ENCODE peak calls at places on chromosomes 5 and 9, in eight cellular contexts. Y is fibroblast of mammary gland; H is NCI-H345; C is lower lobe of right lung; J is esophagus squamous epithelium; S is brain microvascular endothelial cell; E is stimulated activated CD8-positive, alpha-beta memory T cell treated with anti-CD3 and anti-CD28 coated beads, Interleukin-15, amount 100 ng/mL, for 24 hours; G is activated CD4-positive, alpha-beta T cell treated with anti-CD3 and anti-CD28 coated beads, Interleukin-2, amount 50 U/mL, for 1 hour. F is an unnamed sample.

GRCh38 chr5:10703676-10704075 is 57.4 kb downstream of the DAP start:
- DNase-seq in J (no peak), E (no peak), G (no peak), C (no peak), H (no peak), S (no peak), Y (no peak), F (no peak)

GRCh38 chr9:131503626-131504465 is 1.1 kb downstream of the POMT1 start:
- DNase-seq in C (no peak), S (no peak), Y (peak; percentile 40), J (no peak), G (peak; percentile 63), E (peak; percentile 17), H (no peak), F (no peak)

GRCh38 chr5:16870878-16871277 is 65.2 kb downstream of the MYO10 start:
- DNase-seq in H (no peak), C (no peak), E (no peak), J (no peak), G (no peak), S (no peak), Y (peak; percentile 40), F (no peak)

GRCh38 chr5:14714706-14715105 is 50.2 kb downstream of the OTULIN start:
- DNase-seq in G (no peak), J (no peak), E (no peak), H (peak; percentile 49), C (no peak), Y (no peak), S (no peak), F (peak; percentile 85)

GRCh38 chr5:50969207-50970145 is 303.0 kb downstream of the PARP8 start:
- DNase-seq in E (no peak), C (no peak), G (no peak), S (no peak), J (no peak), Y (no peak), H (peak; percentile 83), F (no peak)

GRCh38 chr5:13553896-13554295 is 390.6 kb downstream of the DNAH5 start:
- DNase-seq in E (no peak), S (peak; percentile 21), J (no peak), G (no peak), H (no peak), C (no peak), Y (peak; percentile 15), F (no peak)

GRCh38 chr9:27303219-27303618 is 6.3 kb upstream of the EQTN start:
- DNase-seq in E (no peak), S (peak; percentile 39), C (no peak), H (no peak), G (no peak), Y (peak; percentile 50), J (no peak), F (no peak)

GRCh38 chr9:95370064-95370463 is 52.6 kb upstream of the FANCC start:
- DNase-seq in G (no peak), C (no peak), S (no peak), E (no peak), J (no peak), H (no peak), Y (no peak), F (no peak)

GRCh38 chr9:36441966-36442365 is 41.9 kb upstream of the RNF38 start:
- DNase-seq in J (no peak), Y (no peak), S (peak; percentile 6), H (no peak), G (no peak), C (no peak), E (no peak), F (no peak)

GRCh38 chr9:98667241-98667640 is 41.5 kb downstream of the GABBR2 start:
- DNase-seq in J (no peak), S (no peak), Y (no peak), C (no peak), H (no peak), G (no peak), E (no peak), F (no peak)

GRCh38 chr5:60196382-60197113 is 303.0 kb upstream of the PDE4D start:
- DNase-seq in C (no peak), J (no peak), E (no peak), S (peak; percentile 99), H (no peak), G (no peak), Y (peak; percentile 98), F (no peak)

GRCh38 chr5:160511280-160511929 is 89.8 kb downstream of the PTTG1 start:
- DNase-seq in E (no peak), J (no peak), S (no peak), H (peak; percentile 16), C (no peak), Y (no peak), G (no peak), F (no peak)

GRCh38 chr9:95552814-95553546 is 36.2 kb upstream of the PTCH1 start:
- DNase-seq in C (no peak), H (no peak), G (peak; percentile 8), E (no peak), Y (peak; percentile 31), S (no peak), J (no peak), F (no peak)

GRCh38 chr5:123814796-123815479 is 303.0 kb downstream of the CSNK1G3 start:
- DNase-seq in G (no peak), J (no peak), Y (peak; percentile 30), C (no peak), S (no peak), E (no peak), H (no peak), F (no peak)

GRCh38 chr5:150599917-150600511 is 40.4 kb upstream of the SYNPO start:
- DNase-seq in G (no peak), E (no peak), Y (peak; percentile 62), C (peak; percentile 83), J (no peak), S (peak; percentile 79), H (peak; percentile 86), F (no peak)

GRCh38 chr5:123537256-123537655 is 25.3 kb downstream of the CSNK1G3 start:
- DNase-seq in J (no peak), E (no peak), Y (no peak), C (no peak), H (no peak), S (no peak), G (no peak), F (no peak)

GRCh38 chr5:87300176-87300575 is 32.5 kb downstream of the RASA1 start:
- DNase-seq in S (no peak), G (no peak), H (no peak), J (no peak), E (no peak), Y (peak; percentile 19), C (no peak), F (no peak)

GRCh38 chr5:4384649-4385048 is 755.5 kb upstream of the ADAMTS16 start:
- DNase-seq in G (no peak), E (no peak), Y (peak; percentile 6), J (no peak), S (no peak), C (no peak), H (no peak), F (no peak)

GRCh38 chr9:72442212-72442607 is 77.2 kb upstream of the ZFAND5 start:
- DNase-seq in H (no peak), Y (peak; percentile 77), C (no peak), J (no peak), G (no peak), S (peak; percentile 87), E (no peak), F (no peak)

GRCh38 chr5:39214912-39215709 is 4.3 kb downstream of the FYB1 start:
- DNase-seq in Y (no peak), H (no peak), C (no peak), S (no peak), G (peak; percentile 65), J (no peak), E (no peak), F (no peak)

GRCh38 chr5:9524941-9525340 is 20.9 kb downstream of the SEMA5A start:
- DNase-seq in G (no peak), S (no peak), C (no peak), E (no peak), Y (no peak), H (peak; percentile 19), J (no peak), F (peak; percentile 24)

GRCh38 chr5:54637654-54638053 is 120.1 kb downstream of the SNX18 start:
- DNase-seq in E (no peak), S (peak; percentile 21), C (no peak), G (no peak), Y (no peak), J (no peak), H (no peak), F (no peak)

GRCh38 chr9:91837982-91838731 is 111.9 kb downstream of the ROR2 start:
- DNase-seq in H (peak; percentile 80), S (no peak), Y (peak; percentile 83), E (no peak), C (peak; percentile 82), J (no peak), G (no peak), F (peak; percentile 82)

GRCh38 chr5:148455055-148455675 is 71.4 kb downstream of the FBXO38 start:
- DNase-seq in Y (peak; percentile 37), C (no peak), E (no peak), S (no peak), J (no peak), H (no peak), G (no peak), F (no peak)

GRCh38 chr5:170612256-170612656 is 108.4 kb downstream of the KCNIP1 start:
- DNase-seq in J (no peak), C (no peak), E (no peak), H (peak; percentile 6), G (no peak), S (no peak), Y (no peak), F (no peak)

GRCh38 chr9:15824310-15824709 is 271.5 kb downstream of the CCDC171 start:
- DNase-seq in J (no peak), Y (peak; percentile 31), S (peak; percentile 12), H (no peak), G (no peak), E (no peak), C (no peak), F (no peak)

GRCh38 chr5:65871182-65871581 is 55.2 kb upstream of the ERBIN start:
- DNase-seq in C (no peak), S (peak; percentile 53), E (no peak), Y (peak; percentile 49), G (no peak), H (no peak), J (no peak), F (no peak)

GRCh38 chr9:127931092-127931881 is 710 bp upstream of the PIP5KL1 start:
- DNase-seq in G (no peak), E (no peak), C (no peak), H (peak; percentile 61), Y (peak; percentile 86), S (peak; percentile 84), J (no peak), F (peak; percentile 72)

GRCh38 chr9:109134167-109134578 is 14.4 kb upstream of the TMEM245 start:
- DNase-seq in G (no peak), J (no peak), H (no peak), C (no peak), Y (no peak), E (no peak), S (no peak), F (no peak)

GRCh38 chr9:4497855-4498254 is 7.6 kb downstream of the SLC1A1 start:
- DNase-seq in Y (peak; percentile 81), J (no peak), S (peak; percentile 79), H (no peak), G (no peak), E (no peak), C (no peak), F (no peak)

GRCh38 chr9:110337727-110338522 is at the start of gene TXNDC8:
- DNase-seq in J (no peak), G (no peak), Y (peak; percentile 83), C (no peak), S (no peak), E (no peak), H (no peak), F (no peak)

GRCh38 chr9:37730256-37730655 is 23.3 kb upstream of the TRMT10B start:
- DNase-seq in S (no peak), Y (no peak), J (no peak), C (no peak), E (no peak), G (no peak), H (no peak), F (no peak)

GRCh38 chr9:74006935-74007334 is 490.2 kb upstream of the RORB start:
- DNase-seq in H (no peak), E (no peak), S (no peak), G (no peak), Y (peak; percentile 63), C (no peak), J (no peak), F (no peak)

GRCh38 chr5:172180936-172181335 is 7.1 kb downstream of the STK10 start:
- DNase-seq in G (peak; percentile 26), E (no peak), S (no peak), H (no peak), J (no peak), Y (no peak), C (no peak), F (no peak)

F was measured in DMS153.